ENCODE peak calls at places on chromosomes 5 and 9, in six cellular contexts. O is GM12878, V is H1, J is K562, Z is HepG2, A is SK-N-SH. K is an unnamed sample.

GRCh38 chr5:23269981-23270380 is 237.4 kb upstream of the PRDM9 start:
- DNase-seq in O (no peak), V (no peak), J (no peak), Z (no peak), A (no peak), K (no peak)

GRCh38 chr5:166726406-166726805 is 1565.0 kb upstream of the WWC1 start:
- DNase-seq in O (no peak), V (no peak), J (no peak), Z (no peak), A (no peak), K (no peak)

GRCh38 chr9:123457586-123457985 is 101.6 kb downstream of the CRB2 start:
- DNase-seq in O (no peak), V (no peak), J (no peak), Z (no peak), A (peak; percentile 39), K (no peak)

GRCh38 chr5:139426222-139426885 is 13.0 kb downstream of the DNAJC18 start:
- DNase-seq in O (no peak), V (no peak), J (no peak), Z (no peak), A (no peak), K (no peak)

GRCh38 chr9:107274953-107275422 is 8.1 kb upstream of the RAD23B start:
- DNase-seq in O (no peak), V (no peak), J (no peak), Z (peak; percentile 57), A (no peak), K (no peak)

GRCh38 chr5:97735209-97735608 is 552.2 kb upstream of the RIOK2 start:
- DNase-seq in O (no peak), V (no peak), J (no peak), Z (no peak), A (no peak), K (no peak)

GRCh38 chr5:92749943-92750342 is 831.1 kb downstream of the NR2F1-AS1 start:
- DNase-seq in O (no peak), V (peak; percentile 15), J (no peak), Z (peak; percentile 5), A (no peak), K (no peak)

GRCh38 chr5:72860499-72860898 is 44.0 kb downstream of the TNPO1 start:
- DNase-seq in O (no peak), V (no peak), J (no peak), Z (no peak), A (no peak), K (no peak)

GRCh38 chr9:126862461-126862830 is 2.0 kb downstream of the ZBTB34 start:
- DNase-seq in O (no peak), V (no peak), J (no peak), Z (no peak), A (no peak), K (peak; percentile 53)

GRCh38 chr5:72943307-72943706 is 12.5 kb upstream of the FCHO2 start:
- DNase-seq in O (no peak), V (no peak), J (no peak), Z (no peak), A (no peak), K (no peak)

GRCh38 chr5:173045481-173045880 is 10.7 kb upstream of the CREBRF start:
- DNase-seq in O (no peak), V (no peak), J (peak; percentile 46), Z (peak; percentile 70), A (no peak), K (no peak)

GRCh38 chr9:97740848-97741821 is 44.0 kb upstream of the XPA start:
- DNase-seq in O (no peak), V (peak; percentile 64), J (peak; percentile 57), Z (no peak), A (peak; percentile 75), K (peak; percentile 2)

GRCh38 chr9:110142868-110143866 is 64.8 kb downstream of the C9orf152 start:
- DNase-seq in O (no peak), V (no peak), J (no peak), Z (no peak), A (peak; percentile 37), K (peak; percentile 35)

GRCh38 chr5:131417240-131417869 is 153.5 kb downstream of the CDC42SE2 start:
- DNase-seq in O (peak; percentile 34), V (peak; percentile 17), J (peak; percentile 60), Z (peak; percentile 56), A (peak; percentile 59), K (peak; percentile 50)

GRCh38 chr9:95025213-95026170 is 292.0 kb downstream of the FANCC start:
- DNase-seq in O (no peak), V (no peak), J (peak; percentile 21), Z (peak; percentile 80), A (peak; percentile 73), K (no peak)
- TF ChIP-seq POLR2AphosphoS5 in O (no peak), V (no peak), J (no peak), Z (no peak), A (peak; percentile 48), K (no peak)

GRCh38 chr5:151675225-151675955 is 11.3 kb downstream of the SPARC start:
- DNase-seq in O (no peak), V (no peak), J (no peak), Z (no peak), A (no peak), K (no peak)

GRCh38 chr5:151675956-151676712 is 10.6 kb downstream of the SPARC start:
- DNase-seq in O (no peak), V (no peak), J (no peak), Z (no peak), A (no peak), K (no peak)

GRCh38 chr5:151678713-151679112 is 8.0 kb downstream of the SPARC start:
- DNase-seq in O (no peak), V (no peak), J (no peak), Z (no peak), A (no peak), K (no peak)

GRCh38 chr5:151678146-151678545 is 8.6 kb downstream of the SPARC start:
- DNase-seq in O (no peak), V (no peak), J (no peak), Z (no peak), A (no peak), K (no peak)

DNA sequence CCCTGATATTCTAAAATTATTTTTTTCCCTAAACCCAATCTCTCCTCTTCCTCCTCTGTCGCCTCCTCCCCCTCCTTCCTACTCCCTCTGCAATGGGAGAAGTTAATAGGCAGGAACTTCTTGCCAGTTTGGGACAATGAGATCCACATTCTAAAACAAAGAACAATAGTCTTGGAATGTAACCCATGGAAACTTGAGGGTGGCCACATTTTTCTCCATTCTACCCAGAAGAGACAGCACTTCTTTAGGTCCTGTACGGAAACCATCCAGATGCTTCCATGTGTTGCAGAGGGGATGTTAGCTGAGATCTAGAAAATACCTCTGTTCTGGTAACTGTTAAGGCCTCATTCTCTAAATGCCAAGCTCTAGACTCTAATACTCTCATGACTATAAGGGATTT is 10.0 kb downstream of the SPARC start:
- DNase-seq in O (no peak), V (no peak), J (no peak), Z (no peak), A (no peak), K (no peak)
- TF ChIP-seq GABPA in O (no peak), V (no peak), J (no peak), Z (no peak), A (no peak), K (no peak)

GRCh38 chr9:136741885-136742568 is 713 bp downstream of the LCN10 start:
- DNase-seq in O (no peak), V (no peak), J (no peak), Z (no peak), A (no peak), K (no peak)
- H3K27me3 ChIP-seq in O (peaks cover 8% of the 10 kb centered on the region), V (no peaks in the 10 kb centered on the region), J (peaks cover 5% of the 10 kb centered on the region), Z (peaks cover 81% of the 10 kb centered on the region), A (no peaks in the 10 kb centered on the region), K (peaks cover 12% of the 10 kb centered on the region)

DNA sequence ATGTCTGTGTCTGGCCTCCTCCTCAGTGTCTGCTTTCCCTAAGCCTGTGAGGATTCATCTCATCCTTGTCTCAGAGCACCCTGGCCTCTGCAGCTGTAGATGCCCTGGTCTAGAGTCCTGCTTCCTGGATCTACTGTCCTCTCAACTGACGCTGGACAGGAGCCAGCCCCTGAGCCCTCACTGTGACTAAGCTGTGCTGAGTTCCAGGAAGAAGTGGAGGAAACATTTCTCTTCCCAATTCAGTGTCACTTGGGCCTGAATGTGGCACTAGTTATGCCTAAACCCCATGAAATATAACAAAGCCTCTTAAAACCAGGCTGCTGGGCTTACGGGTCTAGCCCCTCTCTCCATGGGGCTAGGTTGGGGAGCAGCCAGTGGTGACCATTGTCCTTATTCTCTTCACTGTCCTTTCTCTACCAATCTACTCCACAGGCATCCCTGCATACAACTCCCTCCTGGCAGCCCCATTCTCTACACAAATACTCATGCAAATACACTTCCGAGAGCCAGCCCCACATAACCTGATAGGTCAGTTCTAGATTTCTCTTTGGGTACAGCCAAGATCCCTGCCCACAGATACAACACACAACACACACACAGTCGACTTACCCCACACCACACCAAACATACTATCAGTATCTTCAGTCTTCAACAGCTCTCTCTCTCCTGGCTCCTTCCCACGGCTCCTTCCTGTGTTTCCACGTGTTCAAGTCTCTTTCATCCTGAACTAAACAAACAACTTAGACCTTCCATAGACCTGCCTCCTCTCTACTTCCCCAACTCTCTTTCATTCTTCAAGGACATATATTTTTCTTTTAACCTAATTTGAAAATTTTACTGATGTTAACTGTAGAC is 220.8 kb downstream of the SNX18 start:
- DNase-seq in O (no peak), V (no peak), J (peak; percentile 43), Z (no peak), A (no peak), K (no peak)
- TF ChIP-seq POLR2AphosphoS5 in O (no peak), V (no peak), J (peak; percentile 70), Z (no peak), A (no peak), K (no peak)

K was measured in HL-60.